ENCODE peak calls at places on chromosomes 6 and 20, in five cellular contexts. A is stomach, O is H1, B is GM12878, P is upper lobe of left lung. U is an unnamed sample.

GRCh38 chr20:34525709-34526416 is 9.6 kb downstream of the DYNLRB1 start:
- DNase-seq in A (peak; percentile 83), O (no peak), B (no peak), P (no peak), U (peak; percentile 94)

GRCh38 chr6:83430606-83431544 is at the start of gene ME1:
- DNase-seq in A (peak; percentile 71), O (peak; percentile 72), B (peak; percentile 52), P (peak; percentile 95), U (peak; percentile 83)

GRCh38 chr20:17142666-17143065 is 84.2 kb upstream of the PCSK2 start:
- DNase-seq in A (no peak), O (no peak), B (no peak), P (no peak), U (no peak)

GRCh38 chr20:23368316-23369110 is 6.5 kb downstream of the GZF1 start:
- DNase-seq in A (no peak), O (no peak), B (no peak), P (no peak), U (no peak)

GRCh38 chr6:13217206-13217905 is 111.0 kb downstream of the TBC1D7 start:
- DNase-seq in A (no peak), O (no peak), B (no peak), P (no peak), U (no peak)

GRCh38 chr6:9404351-9405146 is 969.2 kb upstream of the SLC35B3 start:
- DNase-seq in A (no peak), O (no peak), B (no peak), P (no peak), U (no peak)

GRCh38 chr20:1830240-1830639 is 65.0 kb upstream of the SIRPA start:
- DNase-seq in A (no peak), O (no peak), B (no peak), P (no peak), U (no peak)

GRCh38 chr6:11028959-11029358 is 15.1 kb downstream of the ELOVL2 start:
- DNase-seq in A (no peak), O (no peak), B (no peak), P (no peak), U (no peak)

GRCh38 chr6:119240257-119241123 is 109.1 kb downstream of the MAN1A1 start:
- DNase-seq in A (no peak), O (no peak), B (no peak), P (no peak), U (no peak)

GRCh38 chr6:53648571-53648970 is 17.0 kb downstream of the KLHL31 start:
- DNase-seq in A (no peak), O (no peak), B (no peak), P (no peak), U (no peak)

GRCh38 chr20:38412877-38413577 is 22.1 kb downstream of the SNHG17 start:
- DNase-seq in A (no peak), O (no peak), B (no peak), P (no peak), U (peak; percentile 45)

GRCh38 chr20:43761396-43762340 is 34.9 kb upstream of the GTSF1L start:
- DNase-seq in A (no peak), O (no peak), B (no peak), P (no peak), U (no peak)

GRCh38 chr6:26057899-26058298 is 29.3 kb upstream of the HFE start:
- DNase-seq in A (no peak), O (no peak), B (no peak), P (no peak), U (no peak)

GRCh38 chr20:15905661-15906060 is 667.6 kb downstream of the KIF16B start:
- DNase-seq in A (no peak), O (no peak), B (no peak), P (no peak), U (no peak)

GRCh38 chr20:5170341-5170740 is 43.5 kb downstream of the CDS2 start:
- DNase-seq in A (no peak), O (no peak), B (no peak), P (no peak), U (no peak)

GRCh38 chr6:45791181-45791580 is 224.5 kb downstream of the CLIC5 start:
- DNase-seq in A (no peak), O (no peak), B (no peak), P (no peak), U (no peak)

GRCh38 chr6:13013681-13014550 is 297.3 kb downstream of the PHACTR1 start:
- DNase-seq in A (no peak), O (peak; percentile 72), B (no peak), P (peak; percentile 87), U (no peak)

GRCh38 chr20:31844737-31845299 is 586 bp downstream of the FOXS1 start:
- DNase-seq in A (no peak), O (no peak), B (no peak), P (no peak), U (no peak)

GRCh38 chr6:44543664-44544063 is 156.2 kb downstream of the CDC5L start:
- DNase-seq in A (no peak), O (no peak), B (no peak), P (no peak), U (no peak)

GRCh38 chr20:62627901-62628612 is 14.2 kb upstream of the SLCO4A1 start:
- DNase-seq in A (no peak), O (no peak), B (no peak), P (no peak), U (no peak)

GRCh38 chr6:140062042-140063041 is 687.9 kb upstream of the CITED2 start:
- DNase-seq in A (peak; percentile 26), O (no peak), B (no peak), P (no peak), U (peak; percentile 82)

GRCh38 chr20:50758469-50758868 is 27.1 kb downstream of the PARD6B start:
- DNase-seq in A (no peak), O (no peak), B (no peak), P (no peak), U (no peak)

GRCh38 chr6:160135922-160136655 is 14.5 kb downstream of the SLC22A1 start:
- DNase-seq in A (no peak), O (peak; percentile 41), B (no peak), P (no peak), U (no peak)

GRCh38 chr6:134936927-134937326 is 13.0 kb downstream of the ALDH8A1 start:
- DNase-seq in A (no peak), O (no peak), B (no peak), P (no peak), U (no peak)

GRCh38 chr20:346640-347316 is at the start of gene NRSN2:
- DNase-seq in A (peak; percentile 60), O (peak; percentile 74), B (no peak), P (peak; percentile 93), U (peak; percentile 72)

GRCh38 chr20:47950557-47951283 is 165.4 kb upstream of the SULF2 start:
- DNase-seq in A (no peak), O (no peak), B (no peak), P (peak; percentile 74), U (no peak)

GRCh38 chr6:119322715-119323350 is 26.7 kb downstream of the MAN1A1 start:
- DNase-seq in A (no peak), O (no peak), B (no peak), P (no peak), U (no peak)

GRCh38 chr20:58893355-58894151 is 41.0 kb downstream of the GNAS start:
- DNase-seq in A (no peak), O (no peak), B (no peak), P (no peak), U (no peak)

GRCh38 chr20:38825901-38826625 is 20.6 kb downstream of the PPP1R16B start:
- DNase-seq in A (no peak), O (no peak), B (no peak), P (no peak), U (no peak)

GRCh38 chr20:21505161-21505809 is 8.6 kb downstream of the NKX2-2 start:
- DNase-seq in A (peak; percentile 78), O (peak; percentile 100), B (no peak), P (peak; percentile 95), U (peak; percentile 84)

DNA sequence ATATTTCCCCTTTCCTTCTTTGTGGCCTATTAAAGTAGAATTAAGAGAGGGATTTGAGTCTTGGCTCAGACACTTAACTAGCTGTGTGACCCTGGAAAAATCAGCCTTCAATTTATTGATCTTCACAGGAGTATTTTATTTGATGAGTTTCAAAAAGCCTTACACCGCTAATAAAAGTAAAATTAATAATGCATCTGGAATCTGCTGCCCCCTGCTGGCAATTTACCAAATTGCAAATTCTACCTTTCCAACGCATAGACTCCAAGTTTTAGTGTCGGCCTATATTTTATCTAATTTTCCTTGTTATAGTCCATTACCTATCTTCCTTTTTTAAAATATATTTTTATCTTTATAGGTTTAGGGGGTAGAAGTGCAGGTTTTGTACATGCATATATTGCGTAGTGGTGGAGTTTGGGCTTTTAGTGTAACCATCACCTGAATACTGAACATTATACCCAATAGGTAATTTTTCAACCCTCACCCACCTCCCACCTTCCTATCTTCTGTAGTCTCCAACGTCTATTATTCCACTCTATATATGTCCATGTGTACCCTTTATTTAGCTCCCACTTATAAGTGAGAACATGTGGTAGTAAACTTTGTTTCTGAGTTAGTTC is 46.3 kb downstream of the GOPC start:
- DNase-seq in A (peak; percentile 66), O (peak; percentile 74), B (no peak), P (no peak), U (no peak)
- TF ChIP-seq POLR2AphosphoS5 in A (no peak), O (no peak), B (no peak), P (no peak), U (no peak)

GRCh38 chr6:70164556-70164955 is 138.3 kb downstream of the COL9A1 start:
- DNase-seq in A (no peak), O (no peak), B (no peak), P (no peak), U (no peak)
- TF ChIP-seq EP300 in A (no peak), O (no peak), B (no peak), P (no peak), U (no peak)

DNA sequence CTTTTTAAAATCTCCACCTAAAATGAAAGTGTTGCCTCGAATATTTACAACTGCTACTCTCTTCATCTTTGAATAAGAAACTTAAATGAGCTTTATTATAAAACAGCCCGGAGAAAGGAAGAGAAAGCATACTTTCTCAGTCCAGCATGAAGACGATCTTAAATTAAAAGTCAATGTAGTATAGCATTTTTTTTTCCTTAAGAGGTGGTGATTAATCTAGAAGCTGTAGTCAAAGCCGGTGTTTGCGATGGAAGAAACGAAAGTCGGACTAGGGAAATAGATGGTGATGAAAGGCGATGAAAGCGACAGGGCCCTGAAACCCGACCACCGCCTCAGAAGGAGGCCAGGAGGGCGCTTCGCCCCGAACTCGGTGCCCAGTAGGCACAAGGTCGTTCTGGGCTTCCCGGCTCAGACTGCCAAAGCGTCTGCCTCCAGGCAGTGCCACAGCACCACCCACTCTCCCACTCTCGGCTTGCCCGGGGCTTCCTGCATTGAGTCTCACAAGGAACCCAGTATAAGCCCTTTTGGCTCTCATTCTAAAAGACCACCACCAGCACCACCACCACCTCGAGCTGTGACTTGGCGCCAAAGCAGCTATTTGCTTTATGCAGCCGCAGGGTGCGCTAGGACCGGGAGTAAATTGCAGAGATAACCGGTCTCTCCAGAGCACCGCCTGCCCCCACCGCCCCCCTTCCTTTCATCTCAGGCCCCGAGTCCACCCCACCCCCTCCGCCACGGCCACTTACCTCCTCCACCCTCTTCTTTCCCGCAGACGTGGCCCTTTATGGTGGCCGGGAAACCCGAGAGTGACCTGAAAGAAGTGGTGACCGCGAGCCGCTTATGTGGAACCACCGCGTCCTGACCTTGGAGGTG is 2.3 kb downstream of the TCF21 start:
- DNase-seq in A (peak; percentile 29), O (peak; percentile 72), B (no peak), P (peak; percentile 58), U (no peak)
- TF ChIP-seq POLR2AphosphoS5 in A (no peak), O (no peak), B (no peak), P (no peak), U (no peak)

GRCh38 chr6:41964201-41964887 is 22.7 kb upstream of the CCND3 start:
- DNase-seq in A (peak; percentile 10), O (no peak), B (no peak), P (no peak), U (no peak)
- TF ChIP-seq EP300 in A (no peak), O (no peak), B (no peak), P (no peak), U (no peak)

GRCh38 chr6:55758156-55758942 is 117.0 kb downstream of the BMP5 start:
- DNase-seq in A (no peak), O (no peak), B (no peak), P (no peak), U (no peak)
- TF ChIP-seq POLR2AphosphoS5 in A (no peak), O (no peak), B (no peak), P (no peak), U (no peak)

U was measured in suprapubic skin.